ENCODE peak calls at places on chromosomes 16 and 17, in nine cellular contexts. F is SK-MEL-5, H is astrocyte of the spinal cord, J is H4, T is HS-5, E is OCI-LY7, N is COR-L47, X is SW 1271, L is Kasumi-1. Y is an unnamed sample.

GRCh38 chr17:9729034-9729650 is 62.2 kb downstream of the DHRS7C start:
- DNase-seq in H (peak), E (peak), N (no peak), J (peak), F (peak), X (peak), L (peak), T (peak), Y (peak)

GRCh38 chr17:13490906-13491502 is 110.7 kb downstream of the HS3ST3A1 start:
- DNase-seq in H (peak), J (no peak), F (no peak), T (peak), L (no peak), E (no peak), N (no peak), X (no peak), Y (peak)

GRCh38 chr16:81181013-81181720 is 57.3 kb upstream of the BCO1 start:
- DNase-seq in H (peak), N (no peak), E (no peak), T (peak), J (peak), F (peak), L (no peak), X (peak), Y (peak)

GRCh38 chr17:32006957-32007462 is at the start of gene LRRC37B:
- DNase-seq in J (peak), L (peak), H (peak), E (peak), T (no peak), N (peak), X (peak), F (peak), Y (peak)

GRCh38 chr17:19354123-19354522 is 8.4 kb downstream of the B9D1 start:
- DNase-seq in E (no peak), H (peak), X (peak), N (no peak), T (peak), J (no peak), L (no peak), F (no peak), Y (peak)

GRCh38 chr17:63919311-63919723 is 678 bp upstream of the GH1 start:
- DNase-seq in H (peak), N (peak), T (peak), L (peak), E (peak), F (peak), J (peak), X (peak), Y (peak)

GRCh38 chr17:45235071-45236001 is 13.7 kb downstream of the FMNL1 start:
- DNase-seq in T (no peak), N (peak), H (peak), F (peak), E (peak), L (peak), J (peak), X (peak), Y (peak)

GRCh38 chr17:82005701-82006348 is 16.9 kb downstream of the CENPX start:
- DNase-seq in T (no peak), F (no peak), H (no peak), L (no peak), J (no peak), N (no peak), X (no peak), E (no peak), Y (no peak)

GRCh38 chr16:1296688-1297412 is 12.6 kb upstream of the UBE2I start:
- DNase-seq in F (peak), T (peak), E (peak), N (no peak), H (no peak), X (peak), J (peak), L (no peak), Y (peak)

GRCh38 chr17:1047177-1047885 is 50.4 kb downstream of the TIMM22 start:
- DNase-seq in T (no peak), H (peak), F (no peak), X (no peak), J (no peak), N (no peak), L (no peak), E (no peak), Y (peak)

GRCh38 chr17:72150632-72151460 is 30.0 kb downstream of the SOX9 start:
- DNase-seq in T (no peak), E (no peak), F (no peak), L (no peak), N (no peak), H (no peak), X (no peak), J (peak), Y (no peak)